ENCODE peak calls at places on chromosomes 6 and 20, in nine cellular contexts. Y is fibroblast of the aortic adventitia; G is H9; T is head of caudate nucleus; C is activated CD4-positive, CD25-positive, alpha-beta regulatory T cell; K is central memory CD4-positive, alpha-beta T cell; W is foreskin fibroblast; B is stimulated activated CD4-positive, alpha-beta T cell treated with anti-CD3 and anti-CD28 coated beads, TNF-alpha, amount 100 ng/mL, for 4 hours; Q is heart left ventricle. F is an unnamed sample.

GRCh38 chr6:17157617-17158016 is 55.8 kb downstream of the STMND1 start:
- DNase-seq in C (no peak), G (no peak), B (no peak), K (no peak), T (no peak), Y (no peak), Q (no peak), W (no peak), F (no peak)

GRCh38 chr6:28142446-28142845 is 763 bp downstream of the ZKSCAN8 start:
- DNase-seq in Q (no peak), K (no peak), G (no peak), W (peak; percentile 28), C (no peak), B (no peak), T (no peak), Y (peak; percentile 38), F (no peak)

GRCh38 chr6:84635081-84635745 is 129.2 kb downstream of the TBX18 start:
- DNase-seq in C (no peak), Q (no peak), B (no peak), K (no peak), G (no peak), Y (peak; percentile 90), T (no peak), W (peak; percentile 69), F (no peak)

GRCh38 chr6:150691463-150691862 is 91.8 kb downstream of the PLEKHG1 start:
- DNase-seq in W (no peak), B (no peak), T (no peak), C (no peak), Y (no peak), K (no peak), Q (no peak), G (no peak), F (no peak)

GRCh38 chr6:12903246-12903645 is 186.7 kb downstream of the PHACTR1 start:
- DNase-seq in B (no peak), K (no peak), W (no peak), T (no peak), Y (no peak), C (no peak), G (no peak), Q (no peak), F (no peak)

GRCh38 chr6:20319520-20320357 is 81.9 kb upstream of the E2F3 start:
- DNase-seq in Y (no peak), K (peak; percentile 80), B (peak; percentile 30), G (no peak), W (no peak), Q (peak; percentile 48), C (peak; percentile 33), T (no peak), F (peak; percentile 26)

GRCh38 chr20:54133434-54134427 is 40.1 kb downstream of the CYP24A1 start:
- DNase-seq in T (peak; percentile 2), Q (no peak), C (no peak), G (no peak), Y (no peak), W (peak; percentile 64), K (no peak), B (no peak), F (no peak)

GRCh38 chr6:11217360-11218076 is 14.9 kb downstream of the NEDD9 start:
- DNase-seq in G (no peak), C (no peak), W (peak; percentile 40), K (no peak), T (no peak), Q (no peak), Y (peak; percentile 25), B (no peak), F (no peak)

GRCh38 chr6:102402635-102403329 is 1009.3 kb downstream of the GRIK2 start:
- DNase-seq in T (no peak), C (no peak), K (no peak), G (no peak), B (no peak), W (no peak), Y (no peak), Q (no peak), F (no peak)

GRCh38 chr6:30598912-30599624 is 18.0 kb downstream of the PPP1R10 start:
- DNase-seq in K (no peak), T (no peak), G (no peak), B (no peak), Y (no peak), C (no peak), W (no peak), Q (no peak), F (no peak)

GRCh38 chr6:16776394-16777017 is 15.2 kb upstream of the ATXN1 start:
- DNase-seq in T (no peak), G (no peak), K (no peak), C (no peak), B (no peak), Q (peak; percentile 39), Y (no peak), W (peak; percentile 34), F (no peak)

GRCh38 chr6:117547688-117548621 is 54.4 kb downstream of the GOPC start:
- DNase-seq in Y (no peak), B (no peak), C (no peak), T (peak; percentile 51), G (peak; percentile 56), Q (peak; percentile 79), W (peak; percentile 77), K (peak; percentile 45), F (peak; percentile 11)

GRCh38 chr6:30814137-30815084 is 69.9 kb upstream of the DDR1 start:
- DNase-seq in B (no peak), T (no peak), Q (no peak), G (no peak), C (peak; percentile 18), W (peak; percentile 76), Y (peak; percentile 73), K (peak; percentile 24), F (no peak)

GRCh38 chr6:111958534-111958933 is 85.3 kb upstream of the FYN start:
- DNase-seq in T (no peak), W (no peak), B (no peak), G (no peak), C (no peak), Y (no peak), Q (no peak), K (no peak), F (no peak)

GRCh38 chr6:47455533-47456209 is 21.9 kb upstream of the CD2AP start:
- DNase-seq in G (no peak), B (no peak), T (peak; percentile 23), K (no peak), Y (no peak), W (no peak), C (no peak), Q (no peak), F (no peak)